ENCODE peak calls at places on chromosome 9, in four cellular contexts. C is aorta, M is IMR-90, Y is HT-29. O is an unnamed sample.

GRCh38 chr9:137145731-137146526 is 7.0 kb downstream of the GRIN1 start:
- DNase-seq in C (no peak), M (no peak), Y (no peak), O (no peak)

GRCh38 chr9:79685576-79685975 is 113.8 kb downstream of the TLE4 start:
- DNase-seq in C (no peak), M (peak), Y (no peak), O (no peak)

GRCh38 chr9:74861773-74862172 is 25.9 kb downstream of the TRPM6 start:
- DNase-seq in C (no peak), M (no peak), Y (no peak), O (no peak)

GRCh38 chr9:15972760-15973159 is 419.9 kb downstream of the CCDC171 start:
- DNase-seq in C (no peak), M (no peak), Y (no peak), O (no peak)

GRCh38 chr9:100011062-100011681 is 87.6 kb downstream of the ERP44 start:
- DNase-seq in C (no peak), M (peak), Y (peak), O (peak)

GRCh38 chr9:128124873-128125574 is 2.5 kb downstream of the PTGES2 start:
- DNase-seq in C (peak), M (peak), Y (peak), O (no peak)

GRCh38 chr9:38432922-38433510 is 8.8 kb upstream of the IGFBPL1 start:
- DNase-seq in C (no peak), M (peak), Y (peak), O (peak)

GRCh38 chr9:114401344-114401743 is 13.6 kb upstream of the AKNA start:
- DNase-seq in C (no peak), M (no peak), Y (no peak), O (no peak)

GRCh38 chr9:97755618-97756267 is 58.6 kb upstream of the XPA start:
- DNase-seq in C (no peak), M (no peak), Y (no peak), O (no peak)

GRCh38 chr9:14439555-14439954 is 125.6 kb upstream of the NFIB start:
- DNase-seq in C (no peak), M (no peak), Y (no peak), O (no peak)

GRCh38 chr9:130854086-130854485 is 19.0 kb downstream of the ABL1 start:
- DNase-seq in C (peak), M (no peak), Y (peak), O (no peak)

GRCh38 chr9:125549465-125550215 is 157.4 kb downstream of the MAPKAP1 start:
- DNase-seq in C (no peak), M (no peak), Y (no peak), O (peak)

GRCh38 chr9:28051559-28051958 is 478.3 kb upstream of the C9orf72 start:
- DNase-seq in C (no peak), M (no peak), Y (no peak), O (no peak)

GRCh38 chr9:34592895-34593601 is 3.5 kb upstream of the CNTFR start:
- DNase-seq in C (peak), M (no peak), Y (no peak), O (no peak)

GRCh38 chr9:136847065-136847826 is 2.0 kb upstream of the PHPT1 start:
- DNase-seq in C (no peak), M (peak), Y (peak), O (no peak)

GRCh38 chr9:33167084-33167948 is at the start of gene B4GALT1:
- DNase-seq in C (peak), M (peak), Y (peak), O (peak)

GRCh38 chr9:112945620-112946208 is 55.0 kb upstream of the SLC46A2 start:
- DNase-seq in C (peak), M (no peak), Y (peak), O (no peak)

GRCh38 chr9:106862115-106862945 is 636 bp upstream of the ZNF462 start:
- DNase-seq in C (peak), M (peak), Y (no peak), O (no peak)

GRCh38 chr9:33230756-33231691 is 8.9 kb upstream of the SPINK4 start:
- DNase-seq in C (no peak), M (no peak), Y (peak), O (no peak)

GRCh38 chr9:82410306-82410705 is 421.7 kb downstream of the SPATA31D1 start:
- DNase-seq in C (no peak), M (peak), Y (no peak), O (no peak)

GRCh38 chr9:133926165-133926856 is 65.8 kb downstream of the VAV2 start:
- DNase-seq in C (no peak), M (no peak), Y (no peak), O (no peak)

GRCh38 chr9:77512876-77513275 is 135.2 kb downstream of the GNA14 start:
- DNase-seq in C (no peak), M (no peak), Y (no peak), O (peak)

GRCh38 chr9:2274762-2275161 is 259.6 kb downstream of the SMARCA2 start:
- DNase-seq in C (no peak), M (no peak), Y (no peak), O (no peak)

GRCh38 chr9:73157811-73158210 is 6.1 kb downstream of the ANXA1 start:
- DNase-seq in C (no peak), M (no peak), Y (peak), O (no peak)

GRCh38 chr9:19642256-19642655 is 146.6 kb downstream of the SLC24A2 start:
- DNase-seq in C (no peak), M (no peak), Y (peak), O (peak)

GRCh38 chr9:115456515-115456914 is 338.6 kb upstream of the TNC start:
- DNase-seq in C (no peak), M (peak), Y (no peak), O (no peak)

GRCh38 chr9:75265525-75265972 is 177.2 kb downstream of the OSTF1 start:
- DNase-seq in C (no peak), M (peak), Y (peak), O (no peak)

GRCh38 chr9:37953204-37953774 is 49.4 kb upstream of the SLC25A51 start:
- DNase-seq in C (no peak), M (no peak), Y (no peak), O (no peak)

GRCh38 chr9:90330215-90330614 is 312.4 kb downstream of the DIRAS2 start:
- DNase-seq in C (no peak), M (no peak), Y (no peak), O (no peak)

GRCh38 chr9:87569008-87569908 is 71.6 kb downstream of the DAPK1 start:
- DNase-seq in C (no peak), M (no peak), Y (peak), O (no peak)

GRCh38 chr9:72299017-72299603 is 65.9 kb downstream of the ZFAND5 start:
- DNase-seq in C (no peak), M (no peak), Y (no peak), O (no peak)

GRCh38 chr9:133636902-133637301 is 739 bp downstream of the DBH start:
- DNase-seq in C (no peak), M (no peak), Y (no peak), O (no peak)

GRCh38 chr9:35729700-35730485 is 2.1 kb downstream of the TLN1 start:
- DNase-seq in C (peak), M (peak), Y (peak), O (no peak)

GRCh38 chr9:113215142-113215541 is 5.9 kb downstream of the FKBP15 start:
- DNase-seq in C (no peak), M (peak), Y (peak), O (no peak)

GRCh38 chr9:129692534-129692933 is 27.1 kb downstream of the PRRX2 start:
- DNase-seq in C (no peak), M (no peak), Y (no peak), O (no peak)

O was measured in LNCaP clone FGC.